ENCODE peak calls at places on chromosomes 4 and X, in five cellular contexts. Q, Y, O, G and D are unnamed samples.

GRCh38 chr4:165635951-165636350 is 237.1 kb upstream of the TLL1 start:
- DNase-seq in G (no peak), Q (no peak), O (no peak), Y (no peak), D (peak; percentile 25)

GRCh38 chrX:154511761-154512160 is 4.3 kb downstream of the FAM3A start:
- DNase-seq in G (no peak), Q (no peak), O (no peak), Y (no peak), D (no peak)

GRCh38 chr4:90745176-90745575 is 618.0 kb downstream of the CCSER1 start:
- DNase-seq in Q (no peak), Y (no peak), G (no peak), O (no peak), D (no peak)

GRCh38 chrX:24148535-24149345 is 789 bp upstream of the ZFX start:
- DNase-seq in Y (peak; percentile 73), O (no peak), Q (peak; percentile 43), G (no peak), D (no peak)

GRCh38 chr4:77145806-77146425 is 11.1 kb upstream of the CCNG2 start:
- DNase-seq in O (no peak), Q (peak; percentile 45), Y (no peak), G (no peak), D (no peak)

GRCh38 chr4:87679449-87680169 is 29.5 kb downstream of the DMP1 start:
- DNase-seq in Q (peak; percentile 38), O (no peak), G (peak; percentile 61), Y (peak; percentile 50), D (no peak)

GRCh38 chrX:1778817-1779216 is 164.0 kb downstream of the ASMT start:
- DNase-seq in Y (no peak), O (no peak), G (no peak), Q (no peak), D (no peak)

GRCh38 chr4:2433609-2434350 is 15.0 kb downstream of the CFAP99 start:
- DNase-seq in Q (no peak), Y (no peak), O (peak; percentile 49), G (no peak), D (no peak)

GRCh38 chr4:44629280-44629866 is 22.1 kb downstream of the YIPF7 start:
- DNase-seq in G (no peak), O (no peak), Y (no peak), Q (peak; percentile 57), D (peak; percentile 39)

GRCh38 chr4:186936496-186937375 is 213.1 kb upstream of the FAT1 start:
- DNase-seq in Y (no peak), G (no peak), O (no peak), Q (no peak), D (no peak)
- H3K4me3 ChIP-seq in Y (no peak overlapping the region), G (peak overlapping the region; percentile 14), O (no peak overlapping the region), Q (no peak overlapping the region), D (no peak overlapping the region)

DNA sequence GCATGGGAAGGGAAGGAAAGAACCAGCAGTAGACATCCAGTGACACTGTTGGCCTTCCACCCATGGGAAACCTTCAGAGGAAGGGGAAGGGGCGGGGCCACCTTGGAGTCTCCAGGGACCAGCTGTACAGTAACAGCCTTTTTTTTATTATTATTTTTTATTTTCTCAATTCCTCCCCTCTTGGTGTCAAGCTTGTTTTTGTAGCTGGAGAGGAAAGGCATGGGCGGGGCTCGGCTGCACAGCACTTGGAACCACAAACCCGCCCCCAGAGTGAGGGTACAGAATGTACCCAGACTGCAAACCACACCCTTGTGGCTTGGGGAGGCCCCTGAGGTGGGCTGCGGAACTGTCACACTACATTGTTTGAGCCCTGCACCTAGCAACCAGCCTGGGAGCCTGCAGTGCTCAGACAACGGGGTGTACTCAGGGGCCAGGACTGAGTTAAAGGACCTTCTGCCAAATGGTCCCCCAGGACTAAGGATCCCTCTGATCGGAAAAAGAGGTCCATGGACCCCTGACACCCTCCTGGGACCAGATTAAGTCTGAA is 45.7 kb downstream of the PRPS1 start:
- DNase-seq in O (peak; percentile 76), Y (peak; percentile 34), Q (peak; percentile 84), G (peak; percentile 93), D (peak; percentile 86)
- H3K4me3 ChIP-seq in O (no peak overlapping the region), Y (peak overlapping the region; percentile 22), Q (peak overlapping the region; percentile 88), G (peak overlapping the region; percentile 24), D (no peak overlapping the region)

GRCh38 chrX:7115557-7115956 is 32.0 kb upstream of the STS start:
- DNase-seq in G (no peak), O (no peak), Q (peak; percentile 27), Y (peak; percentile 67), D (no peak)
- H3K4me3 ChIP-seq in G (no peak overlapping the region), O (no peak overlapping the region), Q (no peak overlapping the region), Y (no peak overlapping the region), D (no peak overlapping the region)

GRCh38 chrX:75786290-75786689 is 1.2 kb upstream of the MAGEE2 start:
- DNase-seq in Q (no peak), Y (no peak), O (no peak), G (no peak), D (no peak)
- H3K4me3 ChIP-seq in Q (no peak overlapping the region), Y (no peak overlapping the region), O (no peak overlapping the region), G (no peak overlapping the region), D (no peak overlapping the region)

DNA sequence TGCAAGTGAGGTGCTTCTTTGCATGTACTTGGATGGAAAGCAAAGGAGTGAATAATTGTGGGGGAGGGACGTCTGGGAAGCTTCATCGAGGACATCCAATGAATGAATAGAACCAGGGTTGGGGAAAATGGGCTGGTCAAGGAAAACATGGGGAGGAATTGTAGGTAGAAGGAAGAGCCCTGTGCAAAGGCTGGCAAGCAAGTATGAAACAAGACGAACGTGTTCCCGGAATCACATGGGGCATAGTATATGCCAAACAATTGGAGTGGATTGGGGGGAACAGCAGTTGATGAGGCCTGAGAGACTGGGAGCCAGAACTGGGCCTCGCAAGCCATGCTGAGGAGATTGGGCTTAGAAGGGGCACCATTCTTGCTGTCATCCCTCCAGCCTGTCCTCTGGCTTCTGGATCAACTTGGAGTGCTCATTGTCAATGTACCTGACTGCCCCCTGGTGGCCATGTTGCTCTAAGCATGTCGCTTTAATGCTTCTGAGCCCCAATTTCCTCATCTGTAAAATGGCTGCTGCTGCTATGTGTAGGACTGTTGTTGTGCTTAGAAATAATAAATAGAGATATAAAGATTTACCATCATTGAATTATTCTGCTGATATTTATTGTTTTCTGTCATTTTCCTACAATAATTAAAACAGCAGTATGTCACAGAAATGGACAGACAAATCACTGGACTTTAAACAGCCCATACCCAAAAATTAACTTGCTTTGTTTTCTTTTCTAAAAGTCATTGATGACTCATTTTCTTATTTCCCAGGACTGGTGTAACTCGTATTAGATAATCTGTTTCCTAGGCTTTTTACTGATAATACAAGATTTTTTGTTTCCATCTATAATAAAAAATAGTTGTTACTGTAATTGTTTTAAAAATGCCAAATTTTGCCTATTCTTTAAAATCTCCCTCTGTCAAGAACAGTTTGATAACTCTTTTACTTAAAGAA is 66.4 kb downstream of the JADE3 start:
- DNase-seq in O (peak; percentile 73), Y (peak; percentile 63), G (peak; percentile 69), Q (peak; percentile 81), D (peak; percentile 72)
- H3K4me3 ChIP-seq in O (no peak overlapping the region), Y (no peak overlapping the region), G (no peak overlapping the region), Q (no peak overlapping the region), D (no peak overlapping the region)

DNA sequence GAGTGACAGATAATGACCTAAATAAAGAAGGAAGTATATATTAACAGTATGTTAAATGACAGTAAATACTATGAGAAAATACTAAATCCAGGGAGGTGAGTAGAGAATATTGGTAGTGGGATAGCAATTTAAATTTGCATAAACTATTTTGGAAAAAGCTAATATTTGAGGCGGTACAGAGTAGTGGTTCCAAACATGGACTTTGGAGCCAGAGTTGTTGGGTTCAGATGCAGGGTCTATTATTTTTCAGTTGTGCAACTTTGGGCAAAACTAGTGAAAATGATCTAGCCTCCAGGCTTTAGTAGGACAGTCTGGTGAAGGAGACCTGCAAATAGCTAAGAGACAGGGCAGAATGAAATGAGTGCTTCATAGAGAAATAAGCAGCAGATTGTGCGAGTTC is 84.8 kb upstream of the SOX3 start:
- DNase-seq in Q (no peak), O (no peak), G (no peak), Y (no peak), D (no peak)
- H3K4me3 ChIP-seq in Q (no peak overlapping the region), O (no peak overlapping the region), G (no peak overlapping the region), Y (no peak overlapping the region), D (no peak overlapping the region)

GRCh38 chr4:88758264-88758663 is 60.6 kb upstream of the NAP1L5 start:
- DNase-seq in Y (no peak), O (no peak), G (no peak), Q (no peak), D (no peak)
- H3K4me3 ChIP-seq in Y (no peak overlapping the region), O (no peak overlapping the region), G (peak overlapping the region; percentile 16), Q (no peak overlapping the region), D (no peak overlapping the region)

DNA sequence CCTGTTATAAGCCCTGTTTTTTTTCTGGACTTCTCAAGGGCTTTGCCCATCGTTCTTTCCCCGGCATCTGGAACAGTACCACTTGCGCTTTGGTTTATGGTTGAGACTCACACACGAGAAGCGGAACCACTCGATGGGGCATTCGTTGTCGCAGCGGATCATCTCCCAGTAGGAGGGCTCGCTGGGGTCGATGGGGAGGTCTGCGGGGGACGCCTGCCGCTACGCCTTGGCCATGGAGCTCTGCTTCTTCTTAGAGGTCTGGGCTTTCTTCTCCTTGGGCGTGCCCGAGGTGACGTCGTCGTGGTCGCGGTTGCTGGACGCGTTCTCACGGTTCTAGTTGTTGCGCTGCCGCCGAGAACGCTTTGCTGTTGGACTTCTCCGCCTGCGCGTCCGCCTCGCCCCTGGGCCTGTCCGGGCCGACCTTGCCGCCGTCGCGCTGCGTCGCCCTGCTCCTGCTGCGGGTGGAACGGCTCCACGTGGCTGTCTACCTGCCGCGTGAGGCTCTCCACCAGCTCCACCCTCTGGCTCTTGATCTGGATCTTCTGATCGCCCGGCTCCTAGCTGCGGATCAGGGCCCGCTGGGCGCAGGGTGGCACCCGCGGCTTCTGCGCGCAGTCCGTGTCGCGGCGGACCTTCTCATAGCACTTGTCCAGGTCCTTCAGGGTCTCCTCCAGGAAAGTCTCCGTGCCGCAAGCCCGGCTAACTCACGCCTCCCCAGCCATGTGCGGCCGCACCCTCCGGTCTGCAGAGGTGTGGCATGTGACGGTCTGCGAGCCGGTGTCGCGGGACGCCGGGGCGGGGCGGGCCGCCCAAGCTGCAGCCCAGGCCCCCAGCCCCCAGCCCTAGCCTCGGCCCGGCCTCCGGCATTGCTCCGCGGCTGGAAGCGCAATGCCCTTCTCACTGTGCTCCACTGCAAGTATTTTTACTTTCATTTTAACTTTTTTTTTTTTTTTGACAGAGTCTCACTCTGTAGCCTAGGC is 40.5 kb upstream of the OGT start:
- DNase-seq in Y (peak; percentile 35), O (peak; percentile 61), Q (no peak), G (peak; percentile 60), D (no peak)
- H3K4me3 ChIP-seq in Y (peak overlapping the region; percentile 42), O (peak overlapping the region; percentile 48), Q (no peak overlapping the region), G (peak overlapping the region; percentile 57), D (no peak overlapping the region)